ENCODE peak calls at places on chromosome 20, in four cellular contexts. One of them, this sample, is unnamed. For H3K4me1, the result is how much of the 10 kb centered on the place peaks cover.

GRCh38 chr20:2283706-2284423 is 11.9 kb upstream of the TGM3 start:
- DNase-seq in testis: no peak
- DNase-seq in stomach: no peak
- DNase-seq in tibial nerve: no peak
- DNase-seq in this sample: no peak

GRCh38 chr20:55253765-55254164 is 751.6 kb downstream of the CBLN4 start:
- DNase-seq in testis: no peak
- DNase-seq in stomach: no peak
- DNase-seq in tibial nerve: no peak
- DNase-seq in this sample: no peak

GRCh38 chr20:57507477-57507876 is 17.5 kb downstream of the CTCFL start:
- DNase-seq in testis: no peak
- DNase-seq in stomach: no peak
- DNase-seq in tibial nerve: no peak
- DNase-seq in this sample: no peak

GRCh38 chr20:46063151-46063550 is 26.6 kb downstream of the NCOA5 start:
- DNase-seq in testis: no peak
- DNase-seq in stomach: no peak
- DNase-seq in tibial nerve: no peak
- DNase-seq in this sample: peak

GRCh38 chr20:32249030-32249738 is 28.3 kb upstream of the KIF3B start:
- DNase-seq in testis: no peak
- DNase-seq in stomach: no peak
- DNase-seq in tibial nerve: no peak
- DNase-seq in this sample: no peak

GRCh38 chr20:58850693-58851174 is at the start of gene GNAS-AS1:
- DNase-seq in testis: peak
- DNase-seq in stomach: peak
- DNase-seq in tibial nerve: peak
- DNase-seq in this sample: no peak

GRCh38 chr20:840858-841567 is 7.5 kb downstream of the FAM110A start:
- DNase-seq in testis: no peak
- DNase-seq in stomach: peak
- DNase-seq in tibial nerve: no peak
- DNase-seq in this sample: no peak

GRCh38 chr20:59807909-59808728 is 125.3 kb downstream of the SYCP2 start:
- DNase-seq in testis: peak
- DNase-seq in stomach: peak
- DNase-seq in tibial nerve: peak
- DNase-seq in this sample: peak

GRCh38 chr20:23456873-23457272 is 4.2 kb upstream of the CST11 start:
- DNase-seq in testis: no peak
- DNase-seq in stomach: no peak
- DNase-seq in tibial nerve: no peak
- DNase-seq in this sample: no peak

GRCh38 chr20:49276895-49277785 is 717 bp downstream of the ZNFX1 start:
- DNase-seq in testis: peak
- DNase-seq in stomach: no peak
- DNase-seq in tibial nerve: peak
- DNase-seq in this sample: no peak

GRCh38 chr20:4217349-4217761 is 202.0 kb upstream of the RNF24 start:
- DNase-seq in testis: peak
- DNase-seq in stomach: no peak
- DNase-seq in tibial nerve: peak
- DNase-seq in this sample: no peak

GRCh38 chr20:46011631-46012482 is 3.1 kb downstream of the MMP9 start:
- DNase-seq in testis: peak
- DNase-seq in stomach: peak
- DNase-seq in tibial nerve: no peak
- DNase-seq in this sample: no peak

GRCh38 chr20:61037498-61037897 is 214.6 kb upstream of the CDH4 start:
- DNase-seq in testis: no peak
- DNase-seq in stomach: no peak
- DNase-seq in tibial nerve: no peak
- DNase-seq in this sample: no peak

GRCh38 chr20:24033151-24033550 is 44.6 kb upstream of the GGTLC1 start:
- DNase-seq in testis: no peak
- DNase-seq in stomach: no peak
- DNase-seq in tibial nerve: no peak
- DNase-seq in this sample: no peak

GRCh38 chr20:40160151-40160550 is 528.9 kb downstream of the MAFB start:
- DNase-seq in testis: peak
- DNase-seq in stomach: peak
- DNase-seq in tibial nerve: peak
- DNase-seq in this sample: no peak

GRCh38 chr20:50628326-50628725 is 63.0 kb downstream of the RIPOR3 start:
- DNase-seq in testis: no peak
- DNase-seq in stomach: no peak
- DNase-seq in tibial nerve: no peak
- DNase-seq in this sample: no peak

GRCh38 chr20:32515631-32516101 is 69.5 kb downstream of the NOL4L start:
- DNase-seq in testis: no peak
- DNase-seq in stomach: no peak
- DNase-seq in tibial nerve: no peak
- DNase-seq in this sample: no peak

GRCh38 chr20:49392745-49393144 is 89.7 kb downstream of the KCNB1 start:
- DNase-seq in testis: no peak
- DNase-seq in stomach: no peak
- DNase-seq in tibial nerve: no peak
- DNase-seq in this sample: no peak

GRCh38 chr20:16573011-16573965 is at the start of gene KIF16B:
- DNase-seq in testis: peak
- DNase-seq in stomach: peak
- DNase-seq in tibial nerve: peak
- DNase-seq in this sample: peak
- TF ChIP-seq POLR2A in testis: no peak
- TF ChIP-seq POLR2A in stomach: no peak
- TF ChIP-seq POLR2A in tibial nerve: peak
- TF ChIP-seq POLR2A in this sample: peak

DNA sequence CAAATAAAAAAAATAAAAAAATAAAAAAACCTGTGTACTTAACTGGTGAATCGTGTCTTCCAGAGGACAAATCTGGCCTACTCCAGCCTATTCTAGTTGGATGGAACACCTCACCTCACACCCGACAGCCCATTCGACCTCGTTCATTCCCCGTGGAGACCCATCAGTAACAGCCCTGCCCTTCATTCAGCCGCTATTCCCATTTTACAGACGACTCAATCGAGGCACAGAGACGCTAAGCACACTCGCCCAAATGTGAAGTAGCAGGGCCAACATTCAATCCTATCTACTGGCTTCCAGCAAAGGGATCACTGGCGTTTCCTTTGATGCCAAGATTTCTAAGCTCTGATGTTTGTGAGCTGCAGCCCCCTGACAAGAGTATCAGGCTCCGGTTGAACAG is 1.8 kb upstream of the NTSR1 start:
- DNase-seq in testis: no peak
- DNase-seq in stomach: no peak
- DNase-seq in tibial nerve: no peak
- DNase-seq in this sample: no peak
- H3K4me1 ChIP-seq in testis: under half
- H3K4me1 ChIP-seq in stomach: under half
- H3K4me1 ChIP-seq in tibial nerve: under half
- H3K4me1 ChIP-seq in this sample: half or more

DNA sequence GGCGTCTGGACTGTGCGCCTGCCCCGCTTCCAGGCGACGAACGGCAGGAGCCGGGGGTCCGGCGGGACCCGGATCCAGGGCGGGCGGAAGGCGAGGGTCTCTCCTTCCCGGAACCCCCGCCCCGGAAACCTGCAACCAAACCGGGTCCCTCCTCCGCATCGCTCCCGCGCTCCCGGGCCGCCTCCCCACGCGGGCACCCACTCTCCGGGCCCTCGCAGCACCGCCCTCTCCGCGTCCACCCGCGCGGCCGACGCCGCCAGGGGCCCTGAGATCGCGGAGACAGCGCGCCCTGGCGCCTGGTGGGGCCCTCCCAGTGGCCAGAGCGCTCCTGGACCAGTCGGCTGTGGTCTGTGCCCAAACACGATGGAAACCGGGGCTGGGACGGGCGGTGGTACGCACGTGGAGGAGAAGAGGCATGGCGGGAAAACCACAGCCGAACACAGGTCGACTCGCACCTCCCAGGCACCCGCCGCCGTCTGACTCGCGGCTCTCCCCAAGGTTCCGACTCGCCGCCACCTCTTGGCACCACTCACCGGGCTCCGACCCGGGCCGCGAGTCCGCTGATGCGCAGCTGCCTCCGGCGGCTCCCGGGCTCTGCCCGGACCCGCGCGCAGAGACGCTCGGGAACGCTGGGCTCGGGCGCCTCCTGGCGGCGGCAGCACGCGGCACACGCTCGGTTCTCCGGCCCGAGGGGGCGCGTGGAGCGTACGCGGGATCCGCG is 7.9 kb downstream of the NKX2-2 start:
- DNase-seq in testis: peak
- DNase-seq in stomach: peak
- DNase-seq in tibial nerve: no peak
- DNase-seq in this sample: no peak
- H3K4me3 ChIP-seq in testis: peak
- H3K4me3 ChIP-seq in stomach: peak
- H3K4me3 ChIP-seq in tibial nerve: peak
- H3K4me3 ChIP-seq in this sample: peak

DNA sequence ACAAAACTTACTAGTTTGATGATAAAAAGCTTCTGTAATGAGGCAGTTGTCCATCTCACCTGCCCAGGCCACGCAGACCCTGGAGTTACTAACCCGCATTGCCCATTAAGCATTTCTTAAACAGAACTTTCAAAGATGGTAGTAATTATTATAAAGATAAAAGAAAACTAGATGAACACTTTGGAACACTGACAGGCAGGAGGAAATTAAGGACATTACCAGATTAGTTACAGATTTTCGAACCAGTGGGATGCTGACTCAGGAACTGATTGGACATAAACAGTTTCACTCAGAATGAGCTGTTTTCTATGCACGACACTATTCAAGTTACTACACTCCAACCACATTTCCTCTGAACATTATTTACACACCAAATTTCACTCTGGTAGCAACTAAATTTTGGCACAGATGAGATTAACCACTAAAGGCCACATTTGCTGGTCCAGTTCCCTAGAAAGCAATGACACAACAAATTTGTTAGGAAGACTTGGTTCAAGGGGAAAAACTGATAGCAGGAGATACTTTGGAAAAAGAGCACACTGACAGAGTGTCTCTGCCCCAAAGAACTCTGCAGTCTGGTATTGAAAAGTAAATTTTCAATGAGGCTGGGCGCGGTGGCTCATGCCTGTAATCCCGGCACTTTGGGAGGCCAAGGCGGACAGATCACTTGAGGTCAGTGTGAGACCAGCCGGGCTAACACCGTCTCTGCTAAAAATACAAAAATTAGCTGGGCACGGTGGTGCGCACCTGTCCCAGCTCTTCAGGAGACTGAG is 3.0 kb downstream of the ROMO1 start:
- DNase-seq in testis: no peak
- DNase-seq in stomach: no peak
- DNase-seq in tibial nerve: no peak
- DNase-seq in this sample: no peak
- TF ChIP-seq POLR2A in testis: no peak
- TF ChIP-seq POLR2A in stomach: no peak
- TF ChIP-seq POLR2A in tibial nerve: no peak
- TF ChIP-seq POLR2A in this sample: no peak

GRCh38 chr20:17652411-17652810 is 29.6 kb downstream of the RRBP1 start:
- DNase-seq in testis: no peak
- DNase-seq in stomach: no peak
- DNase-seq in tibial nerve: no peak
- DNase-seq in this sample: no peak

GRCh38 chr20:17653835-17654648 is 28.0 kb downstream of the RRBP1 start:
- DNase-seq in testis: no peak
- DNase-seq in stomach: no peak
- DNase-seq in tibial nerve: no peak
- DNase-seq in this sample: no peak

GRCh38 chr20:17655286-17655651 is 26.8 kb downstream of the RRBP1 start:
- DNase-seq in testis: no peak
- DNase-seq in stomach: no peak
- DNase-seq in tibial nerve: no peak
- DNase-seq in this sample: no peak

GRCh38 chr20:17655865-17656489 is 26.1 kb downstream of the RRBP1 start:
- DNase-seq in testis: no peak
- DNase-seq in stomach: no peak
- DNase-seq in tibial nerve: no peak
- DNase-seq in this sample: no peak

DNA sequence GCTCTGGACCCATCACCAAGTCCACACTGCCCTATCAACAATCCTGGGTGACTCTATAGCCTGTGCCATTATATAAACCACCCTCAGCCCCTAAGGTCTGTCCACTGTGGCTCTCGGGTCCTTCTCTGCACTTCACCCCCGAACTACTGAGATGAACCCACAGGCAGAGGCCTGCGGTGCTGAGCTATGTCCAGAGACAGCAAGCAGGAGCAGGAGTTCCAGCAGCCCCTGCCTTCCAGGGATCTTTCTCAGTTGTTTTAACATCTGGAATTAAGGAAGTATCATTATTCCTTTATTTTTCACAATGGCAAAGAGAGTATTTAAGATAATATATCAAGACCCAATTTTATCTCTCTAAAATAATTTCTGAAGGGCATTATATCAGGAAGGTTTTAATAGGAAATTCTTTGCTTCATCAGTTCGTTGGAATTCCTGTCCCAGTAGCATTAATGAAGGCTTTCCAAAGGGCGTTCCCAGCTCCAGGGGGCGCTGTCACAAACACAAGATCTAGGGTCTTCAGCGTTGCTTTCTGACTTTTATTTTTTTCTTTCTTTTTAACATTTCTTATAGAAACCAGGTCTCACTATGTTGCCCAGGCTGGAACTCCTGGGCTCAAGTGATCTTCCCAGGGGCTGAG is 27.3 kb downstream of the RRBP1 start:
- DNase-seq in testis: peak
- DNase-seq in stomach: no peak
- DNase-seq in tibial nerve: peak
- DNase-seq in this sample: no peak
- H3K4me1 ChIP-seq in testis: under half
- H3K4me1 ChIP-seq in stomach: half or more
- H3K4me1 ChIP-seq in tibial nerve: under half
- H3K4me1 ChIP-seq in this sample: under half

DNA sequence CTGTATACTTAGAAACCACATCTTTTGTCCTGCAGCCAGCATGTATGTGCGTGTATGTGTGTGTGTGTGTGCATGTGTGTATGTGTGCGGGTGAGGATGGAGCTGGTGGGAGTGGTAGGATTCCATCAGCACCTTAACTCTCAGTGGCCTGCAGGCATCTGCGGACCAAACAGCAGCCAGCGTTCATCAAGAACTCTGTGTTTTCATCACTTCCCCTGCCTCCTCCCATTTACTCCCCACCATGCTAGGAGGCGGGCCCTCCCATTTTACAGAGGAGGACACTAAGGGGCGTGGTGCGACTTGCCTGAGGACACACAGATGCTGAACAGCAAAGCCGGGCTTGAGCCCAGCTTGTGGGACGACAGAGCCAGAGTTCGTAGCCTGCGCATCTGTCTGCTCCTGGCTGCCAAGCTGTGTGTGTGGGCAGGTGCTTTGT is 8.9 kb downstream of the VSTM2L start:
- DNase-seq in testis: peak
- DNase-seq in stomach: no peak
- DNase-seq in tibial nerve: no peak
- DNase-seq in this sample: no peak
- H3K4me3 ChIP-seq in testis: no peak
- H3K4me3 ChIP-seq in stomach: no peak
- H3K4me3 ChIP-seq in tibial nerve: no peak
- H3K4me3 ChIP-seq in this sample: no peak